ENCODE peak calls at places on chromosomes 12 and 14, in six cellular contexts. S is H9; V is effector memory CD8-positive, alpha-beta T cell; K is T-cell; Z is AG20443; M is cardiac muscle cell. P is an unnamed sample.

GRCh38 chr14:69877492-69877891 is 1.7 kb upstream of the SMOC1 start:
- DNase-seq in M (peak; percentile 52), K (no peak), Z (no peak), V (no peak), S (no peak), P (no peak)

GRCh38 chr14:52876311-52876710 is 74.5 kb downstream of the FERMT2 start:
- DNase-seq in Z (peak; percentile 30), M (peak; percentile 70), V (no peak), S (no peak), K (no peak), P (peak; percentile 38)

GRCh38 chr12:42507589-42507988 is 82.0 kb downstream of the PRICKLE1 start:
- DNase-seq in M (no peak), K (no peak), S (no peak), V (no peak), Z (no peak), P (no peak)

GRCh38 chr12:122886851-122887816 is 8.8 kb downstream of the VPS37B start:
- DNase-seq in V (no peak), K (no peak), M (peak; percentile 35), Z (no peak), S (no peak), P (no peak)

GRCh38 chr14:60723218-60724079 is 702 bp downstream of the SIX4 start:
- DNase-seq in K (peak; percentile 7), M (peak; percentile 66), S (peak; percentile 62), V (peak; percentile 20), Z (peak; percentile 66), P (no peak)

GRCh38 chr12:79837575-79837974 is 97.3 kb downstream of the PPP1R12A start:
- DNase-seq in M (no peak), Z (no peak), K (no peak), S (no peak), V (no peak), P (no peak)

GRCh38 chr14:54106802-54107377 is 150.3 kb upstream of the BMP4 start:
- DNase-seq in V (no peak), S (no peak), K (no peak), Z (peak; percentile 62), M (peak; percentile 71), P (no peak)

GRCh38 chr14:92945959-92946846 is 23.3 kb downstream of the CHGA start:
- DNase-seq in M (peak; percentile 70), Z (peak; percentile 46), V (no peak), K (no peak), S (no peak), P (peak; percentile 25)

GRCh38 chr12:51942501-51943000 is 8.9 kb upstream of the ACVR1B start:
- DNase-seq in M (no peak), Z (no peak), K (no peak), S (no peak), V (no peak), P (no peak)

GRCh38 chr12:79737875-79738718 is 47.3 kb upstream of the PAWR start:
- DNase-seq in Z (peak; percentile 29), M (peak; percentile 76), S (no peak), V (peak; percentile 7), K (no peak), P (peak; percentile 36)

GRCh38 chr12:108449478-108449877 is 65.6 kb upstream of the FICD start:
- DNase-seq in V (no peak), M (no peak), Z (no peak), S (no peak), K (no peak), P (no peak)

GRCh38 chr12:23704992-23705943 is 244.2 kb downstream of the SOX5 start:
- DNase-seq in S (peak; percentile 29), V (no peak), K (no peak), M (no peak), Z (no peak), P (no peak)

GRCh38 chr12:16880864-16881285 is 274.9 kb upstream of the LMO3 start:
- DNase-seq in K (no peak), M (no peak), S (peak; percentile 35), Z (no peak), V (no peak), P (no peak)

GRCh38 chr14:24052656-24053547 is 1.1 kb downstream of the CARMIL3 start:
- DNase-seq in M (no peak), K (no peak), S (no peak), Z (no peak), V (no peak), P (no peak)

GRCh38 chr14:70822706-70823185 is 13.4 kb upstream of the MAP3K9 start:
- DNase-seq in S (peak; percentile 87), V (no peak), M (peak; percentile 69), K (no peak), Z (peak; percentile 74), P (no peak)

GRCh38 chr14:24332094-24332983 is 2.5 kb downstream of the ADCY4 start:
- DNase-seq in M (peak; percentile 64), K (peak; percentile 77), Z (peak; percentile 85), S (peak; percentile 90), V (peak; percentile 87), P (no peak)

GRCh38 chr12:76409074-76409473 is 60.9 kb upstream of the BBS10 start:
- DNase-seq in V (no peak), K (no peak), Z (no peak), M (no peak), S (no peak), P (no peak)

GRCh38 chr14:52003324-52003723 is 14.0 kb downstream of the RTRAF start:
- DNase-seq in K (no peak), Z (no peak), V (no peak), S (no peak), M (peak; percentile 88), P (no peak)

GRCh38 chr12:99253068-99253467 is 394.5 kb upstream of the GARIN6 start:
- DNase-seq in Z (no peak), V (no peak), M (no peak), S (no peak), K (no peak), P (no peak)

GRCh38 chr14:96090441-96091148 is 51.4 kb downstream of the C14orf132 start:
- DNase-seq in S (no peak), M (peak; percentile 85), Z (peak; percentile 53), K (no peak), V (no peak), P (peak; percentile 40)

GRCh38 chr12:39354955-39355354 is 88.0 kb downstream of the KIF21A start:
- DNase-seq in S (no peak), Z (no peak), V (no peak), M (no peak), K (no peak), P (no peak)

GRCh38 chr14:82642425-82642824 is 1108.8 kb upstream of the SEL1L start:
- DNase-seq in S (peak; percentile 88), K (no peak), V (no peak), M (peak; percentile 13), Z (no peak), P (no peak)

GRCh38 chr12:55019784-55020183 is at the start of gene NEUROD4:
- DNase-seq in M (peak; percentile 78), Z (peak; percentile 84), K (peak; percentile 11), V (peak; percentile 2), S (peak; percentile 98), P (peak; percentile 39)

GRCh38 chr12:71746983-71747611 is 7.6 kb upstream of the RAB21 start:
- DNase-seq in S (peak; percentile 48), M (peak; percentile 80), Z (peak; percentile 64), V (peak; percentile 40), K (peak; percentile 21), P (peak; percentile 49)

GRCh38 chr14:31893156-31893813 is 183.8 kb upstream of the ARHGAP5 start:
- DNase-seq in M (peak; percentile 3), K (no peak), Z (no peak), V (no peak), S (no peak), P (no peak)

GRCh38 chr12:72622556-72622955 is 350.4 kb downstream of the TRHDE start:
- DNase-seq in Z (no peak), M (no peak), S (no peak), K (no peak), V (no peak), P (no peak)

GRCh38 chr12:124548854-124549378 is 18.5 kb downstream of the NCOR2 start:
- DNase-seq in V (no peak), K (no peak), Z (peak; percentile 77), M (peak; percentile 79), S (no peak), P (no peak)

GRCh38 chr14:83163016-83163415 is 1629.4 kb upstream of the SEL1L start:
- DNase-seq in V (no peak), S (no peak), M (no peak), Z (no peak), K (no peak), P (no peak)

GRCh38 chr12:14394317-14395058 is 29.0 kb downstream of the ATF7IP start:
- DNase-seq in K (no peak), M (peak; percentile 87), V (peak; percentile 19), Z (peak; percentile 33), S (no peak), P (peak; percentile 66)

GRCh38 chr14:39267592-39268112 is 33.9 kb downstream of the MIA2 start:
- DNase-seq in S (no peak), V (no peak), Z (no peak), M (peak; percentile 23), K (no peak), P (peak; percentile 6)

GRCh38 chr12:86834217-86834616 is 578.0 kb upstream of the MGAT4C start:
- DNase-seq in M (no peak), K (no peak), Z (no peak), S (no peak), V (no peak), P (no peak)

GRCh38 chr12:102962532-102962931 is 5.1 kb downstream of the ASCL1 start:
- DNase-seq in M (no peak), V (no peak), S (no peak), K (no peak), Z (no peak), P (no peak)

GRCh38 chr12:18653465-18653864 is 84.3 kb downstream of the PLCZ1 start:
- DNase-seq in S (no peak), Z (no peak), V (no peak), M (no peak), K (no peak), P (no peak)

GRCh38 chr14:81245771-81246170 is 25.0 kb upstream of the GTF2A1 start:
- DNase-seq in V (no peak), M (no peak), K (no peak), S (no peak), Z (peak; percentile 52), P (peak; percentile 20)

GRCh38 chr14:56333361-56334279 is 215.4 kb downstream of the PELI2 start:
- DNase-seq in Z (peak; percentile 66), M (peak; percentile 78), S (no peak), K (no peak), V (no peak), P (peak; percentile 48)

GRCh38 chr14:99879401-99880295 is 86.4 kb downstream of the EML1 start:
- DNase-seq in Z (peak; percentile 72), K (no peak), V (no peak), S (no peak), M (peak; percentile 70), P (peak; percentile 80)

GRCh38 chr14:37899365-37899764 is 303.9 kb downstream of the TTC6 start:
- DNase-seq in V (no peak), S (no peak), M (no peak), K (no peak), Z (no peak), P (no peak)

P was measured in stromal cell of bone marrow.